ENCODE peak calls at places on chromosomes 6 and 20, in nine cellular contexts. A, V, Y, B, E, C, H, G and F are unnamed samples.

GRCh38 chr6:37311666-37312473 is 41.9 kb upstream of the RNF8 start:
- DNase-seq in B (no peak), H (no peak), Y (no peak), C (no peak), G (no peak), V (no peak), A (no peak), E (no peak), F (no peak)

GRCh38 chr6:109095036-109095820 is at the start of gene CEP57L1:
- DNase-seq in B (peak), H (peak), A (peak), C (peak), Y (peak), V (peak), E (peak), G (peak), F (peak)

GRCh38 chr6:169997187-169997929 is 245.9 kb downstream of the ERMARD start:
- DNase-seq in H (no peak), V (no peak), C (no peak), G (no peak), E (no peak), Y (no peak), A (no peak), B (no peak), F (no peak)

GRCh38 chr6:106128981-106129761 is 43.0 kb downstream of the PRDM1 start:
- DNase-seq in E (no peak), G (no peak), V (no peak), C (peak), Y (no peak), A (peak), B (no peak), H (no peak), F (no peak)

GRCh38 chr6:116206231-116206903 is 47.5 kb downstream of the TSPYL4 start:
- DNase-seq in V (no peak), G (no peak), E (no peak), C (peak), B (no peak), Y (no peak), H (no peak), A (no peak), F (no peak)

GRCh38 chr6:132683543-132683942 is 24.6 kb upstream of the TAAR1 start:
- DNase-seq in B (no peak), A (no peak), H (no peak), V (no peak), E (no peak), G (no peak), Y (no peak), C (peak), F (no peak)

GRCh38 chr6:16398587-16398986 is 160.2 kb downstream of the GMPR start:
- DNase-seq in V (no peak), C (no peak), H (no peak), E (no peak), A (no peak), B (no peak), G (no peak), Y (no peak), F (no peak)

GRCh38 chr6:37141291-37142046 is 28.5 kb upstream of the PIM1 start:
- DNase-seq in V (no peak), E (peak), B (no peak), Y (no peak), A (no peak), G (no peak), H (no peak), C (no peak), F (peak)

GRCh38 chr6:33882154-33882553 is 78.4 kb upstream of the MLN start:
- DNase-seq in H (no peak), B (no peak), V (no peak), E (no peak), C (peak), Y (no peak), G (no peak), A (no peak), F (no peak)

GRCh38 chr6:43953794-43954310 is 173.4 kb downstream of the MRPL14 start:
- DNase-seq in C (no peak), E (no peak), G (no peak), B (no peak), V (no peak), Y (no peak), A (no peak), H (no peak), F (no peak)

GRCh38 chr6:140684776-140685550 is 1310.5 kb upstream of the CITED2 start:
- DNase-seq in G (no peak), B (no peak), H (no peak), E (no peak), V (no peak), C (peak), A (no peak), Y (no peak), F (no peak)

GRCh38 chr6:83303426-83303825 is 110.3 kb downstream of the RWDD2A start:
- DNase-seq in V (no peak), C (peak), B (no peak), Y (no peak), H (no peak), E (no peak), A (no peak), G (no peak), F (no peak)

GRCh38 chr20:10676518-10676917 is 2.7 kb upstream of the JAG1 start:
- DNase-seq in B (no peak), G (no peak), A (no peak), Y (no peak), C (no peak), V (no peak), H (no peak), E (no peak), F (no peak)

GRCh38 chr6:168440520-168441433 is at the start of gene SMOC2:
- DNase-seq in Y (no peak), E (no peak), V (no peak), A (no peak), B (no peak), H (no peak), G (no peak), C (no peak), F (no peak)

GRCh38 chr20:6898928-6899327 is 131.4 kb downstream of the BMP2 start:
- DNase-seq in A (no peak), C (no peak), Y (no peak), E (no peak), V (no peak), G (no peak), H (no peak), B (no peak), F (no peak)

GRCh38 chr20:38437796-38438195 is 2.7 kb upstream of the SNHG17 start:
- DNase-seq in G (no peak), E (no peak), V (no peak), H (no peak), C (no peak), B (no peak), A (no peak), Y (no peak), F (no peak)

GRCh38 chr6:34237316-34237721 is 646 bp downstream of the HMGA1 start:
- DNase-seq in Y (peak), H (peak), E (no peak), G (no peak), C (no peak), V (no peak), B (no peak), A (no peak), F (no peak)

GRCh38 chr6:117270121-117270959 is 5.0 kb downstream of the VGLL2 start:
- DNase-seq in E (no peak), C (peak), G (no peak), V (no peak), H (no peak), A (no peak), B (no peak), Y (no peak), F (no peak)

GRCh38 chr20:59670786-59671492 is 66.6 kb downstream of the PHACTR3 start:
- DNase-seq in A (no peak), E (no peak), H (no peak), C (no peak), V (no peak), B (no peak), G (no peak), Y (no peak), F (no peak)

GRCh38 chr6:52420668-52421358 is 671 bp downstream of the EFHC1 start:
- DNase-seq in A (peak), B (no peak), E (no peak), Y (no peak), V (peak), H (no peak), C (peak), G (no peak), F (peak)

GRCh38 chr6:39330057-39330456 is 7.6 kb upstream of the KCNK16 start:
- DNase-seq in A (no peak), V (no peak), G (no peak), H (no peak), C (no peak), E (no peak), B (no peak), Y (no peak), F (no peak)

GRCh38 chr6:44285552-44286284 is 15.5 kb downstream of the TMEM151B start:
- DNase-seq in E (no peak), V (no peak), H (no peak), G (no peak), C (no peak), A (no peak), B (no peak), Y (no peak), F (no peak)

GRCh38 chr6:30418448-30418847 is 70.9 kb upstream of the HLA-E start:
- DNase-seq in V (no peak), A (no peak), G (no peak), E (no peak), H (no peak), B (no peak), C (no peak), Y (no peak), F (no peak)

GRCh38 chr6:26022166-26022510 is 59.5 kb downstream of the TRIM38 start:
- DNase-seq in Y (no peak), G (peak), C (peak), V (peak), H (no peak), E (no peak), B (no peak), A (peak), F (peak)

GRCh38 chr20:37749620-37750403 is 56.0 kb downstream of the CTNNBL1 start:
- DNase-seq in C (no peak), B (no peak), V (no peak), G (no peak), Y (no peak), H (no peak), A (no peak), E (no peak), F (no peak)

GRCh38 chr20:41154436-41155176 is 17.3 kb downstream of the PLCG1 start:
- DNase-seq in Y (no peak), G (no peak), V (no peak), E (no peak), H (no peak), C (no peak), A (no peak), B (no peak), F (no peak)

GRCh38 chr20:35319206-35320197 is 27.3 kb upstream of the FAM83C start:
- DNase-seq in C (peak), V (no peak), A (peak), H (no peak), B (no peak), Y (no peak), E (no peak), G (no peak), F (no peak)

GRCh38 chr6:125906158-125906998 is 50.2 kb upstream of the HINT3 start:
- DNase-seq in B (no peak), A (peak), V (peak), Y (peak), H (peak), E (peak), C (no peak), G (no peak), F (peak)

GRCh38 chr20:56780266-56780665 is 151.2 kb downstream of the TFAP2C start:
- DNase-seq in Y (no peak), B (no peak), H (no peak), A (no peak), G (no peak), E (no peak), V (no peak), C (no peak), F (no peak)

GRCh38 chr6:144931172-144932035 is 646.3 kb downstream of the UTRN start:
- DNase-seq in E (no peak), C (peak), G (no peak), A (peak), H (no peak), V (peak), Y (peak), B (no peak), F (peak)

GRCh38 chr6:2875840-2876207 is 27.3 kb downstream of the SERPINB9 start:
- DNase-seq in V (no peak), H (peak), Y (peak), B (peak), E (no peak), G (no peak), C (no peak), A (no peak), F (no peak)

GRCh38 chr6:169158750-169159149 is 94.9 kb downstream of the THBS2 start:
- DNase-seq in A (no peak), E (no peak), V (no peak), G (no peak), Y (no peak), B (no peak), H (no peak), C (no peak), F (no peak)

GRCh38 chr6:109877028-109877726 is 100.9 kb upstream of the GPR6 start:
- DNase-seq in E (no peak), H (no peak), V (no peak), G (no peak), C (no peak), B (no peak), Y (no peak), A (no peak), F (no peak)

GRCh38 chr6:5175195-5175594 is 85.6 kb downstream of the LYRM4 start:
- DNase-seq in G (no peak), E (peak), H (no peak), Y (no peak), V (peak), A (no peak), B (no peak), C (no peak), F (peak)

GRCh38 chr6:3806169-3806922 is 42.8 kb upstream of the FAM50B start:
- DNase-seq in B (no peak), H (no peak), G (no peak), Y (no peak), A (no peak), E (no peak), V (no peak), C (no peak), F (no peak)

GRCh38 chr20:62941792-62942191 is 3.8 kb downstream of the GID8 start:
- DNase-seq in A (no peak), H (no peak), B (no peak), E (no peak), C (no peak), G (no peak), V (no peak), Y (no peak), F (no peak)

GRCh38 chr6:17912521-17912920 is 74.9 kb downstream of the KIF13A start:
- DNase-seq in E (no peak), H (no peak), V (no peak), B (no peak), G (no peak), A (no peak), Y (no peak), C (no peak), F (no peak)

GRCh38 chr6:79070206-79070825 is 7.7 kb downstream of the PHIP start:
- DNase-seq in G (no peak), B (no peak), V (no peak), A (no peak), H (no peak), Y (no peak), E (no peak), C (no peak), F (no peak)